ENCODE peak calls at places on chromosomes 11 and 22, in nine cellular contexts. H is lower leg skin; J is cardiac muscle cell; I is GM23338; F is K562; W is T-helper 2 cell; E is omental fat pad; Z is NCI-H460; Q is stimulated activated CD8-positive, alpha-beta memory T cell treated with anti-CD3 and anti-CD28 coated beads, Interleukin-12 subunit alpha, Interleukin-12 subunit beta, amount 100 ng/mL, for 4 hours. K is an unnamed sample.

GRCh38 chr22:47372111-47372581 is 609.7 kb downstream of the TBC1D22A start:
- DNase-seq in H (peak), J (no peak), I (no peak), F (no peak), W (no peak), E (no peak), Z (no peak), Q (no peak), K (no peak)

GRCh38 chr11:8768625-8769333 is 86.2 kb downstream of the RPL27A start:
- DNase-seq in H (peak), J (peak), I (no peak), F (peak), W (no peak), E (no peak), Z (no peak), Q (no peak), K (no peak)

GRCh38 chr11:66115638-66116410 is 45.8 kb downstream of the PACS1 start:
- DNase-seq in H (peak), J (peak), I (no peak), F (no peak), W (no peak), E (no peak), Z (no peak), Q (no peak), K (no peak)

GRCh38 chr11:102157219-102157618 is 47.0 kb downstream of the YAP1 start:
- DNase-seq in H (no peak), J (peak), I (no peak), F (no peak), W (no peak), E (no peak), Z (no peak), Q (no peak), K (no peak)

GRCh38 chr11:66230171-66230570 is 38.3 kb upstream of the RAB1B start:
- DNase-seq in H (no peak), J (no peak), I (no peak), F (no peak), W (no peak), E (no peak), Z (no peak), Q (no peak), K (no peak)

GRCh38 chr11:83194284-83195175 is 1.0 kb downstream of the ANKRD42 start:
- DNase-seq in H (peak), J (peak), I (peak), F (peak), W (peak), E (peak), Z (no peak), Q (peak), K (peak)

GRCh38 chr11:31102875-31103274 is 266.7 kb downstream of the DCDC1 start:
- DNase-seq in H (no peak), J (no peak), I (no peak), F (no peak), W (no peak), E (no peak), Z (no peak), Q (no peak), K (no peak)

GRCh38 chr11:125141686-125142535 is 22.6 kb upstream of the PKNOX2 start:
- DNase-seq in H (no peak), J (peak), I (peak), F (peak), W (peak), E (peak), Z (no peak), Q (peak), K (no peak)

GRCh38 chr11:69101100-69101791 is 52.5 kb downstream of the TPCN2 start:
- DNase-seq in H (peak), J (peak), I (peak), F (peak), W (peak), E (no peak), Z (peak), Q (peak), K (no peak)

GRCh38 chr11:64088159-64089026 is 52.7 kb downstream of the FLRT1 start:
- DNase-seq in H (no peak), J (no peak), I (peak), F (no peak), W (no peak), E (no peak), Z (no peak), Q (no peak), K (no peak)

GRCh38 chr11:44094260-44094868 is 1.1 kb upstream of the EXT2 start:
- DNase-seq in H (peak), J (peak), I (peak), F (peak), W (peak), E (peak), Z (peak), Q (peak), K (no peak)

GRCh38 chr22:49962012-49962750 is 1.6 kb downstream of the PIM3 start:
- DNase-seq in H (peak), J (peak), I (peak), F (peak), W (peak), E (peak), Z (peak), Q (peak), K (peak)

GRCh38 chr11:19679952-19680823 is 32.4 kb upstream of the NAV2 start:
- DNase-seq in H (peak), J (peak), I (peak), F (no peak), W (no peak), E (peak), Z (peak), Q (no peak), K (peak)

GRCh38 chr11:86941871-86942208 is 13.4 kb downstream of the FZD4 start:
- DNase-seq in H (no peak), J (no peak), I (no peak), F (no peak), W (no peak), E (no peak), Z (no peak), Q (no peak), K (no peak)

GRCh38 chr11:100105605-100106358 is 581.3 kb upstream of the ARHGAP42 start:
- DNase-seq in H (no peak), J (no peak), I (no peak), F (no peak), W (no peak), E (no peak), Z (no peak), Q (no peak), K (no peak)

GRCh38 chr22:43955883-43956286 is 643 bp downstream of the SAMM50 start:
- DNase-seq in H (no peak), J (peak), I (peak), F (no peak), W (no peak), E (no peak), Z (no peak), Q (no peak), K (no peak)

GRCh38 chr11:614091-614582 is 1.6 kb downstream of the IRF7 start:
- DNase-seq in H (peak), J (no peak), I (no peak), F (no peak), W (no peak), E (no peak), Z (no peak), Q (no peak), K (no peak)

GRCh38 chr11:15806217-15806616 is 550.1 kb downstream of the SOX6 start:
- DNase-seq in H (no peak), J (no peak), I (no peak), F (no peak), W (no peak), E (no peak), Z (no peak), Q (no peak), K (peak)

GRCh38 chr11:45949992-45950407 is 27.5 kb downstream of the LARGE2 start:
- DNase-seq in H (no peak), J (no peak), I (no peak), F (no peak), W (no peak), E (no peak), Z (no peak), Q (no peak), K (peak)

GRCh38 chr22:41888638-41889200 is 26.2 kb downstream of the SHISA8 start:
- DNase-seq in H (no peak), J (no peak), I (no peak), F (no peak), W (no peak), E (no peak), Z (no peak), Q (no peak), K (no peak)

GRCh38 chr11:92886243-92886905 is 83.1 kb upstream of the MTNR1B start:
- DNase-seq in H (no peak), J (peak), I (peak), F (peak), W (no peak), E (no peak), Z (peak), Q (no peak), K (no peak)

GRCh38 chr11:2655834-2656622 is 43.8 kb downstream of the KCNQ1OT1 start:
- DNase-seq in H (no peak), J (peak), I (no peak), F (no peak), W (no peak), E (no peak), Z (no peak), Q (no peak), K (peak)

GRCh38 chr11:12289667-12290476 is 87.5 kb upstream of the PARVA start:
- DNase-seq in H (peak), J (no peak), I (no peak), F (peak), W (no peak), E (no peak), Z (no peak), Q (no peak), K (peak)

GRCh38 chr22:24996420-24996952 is 44.0 kb downstream of the KIAA1671 start:
- DNase-seq in H (no peak), J (peak), I (peak), F (no peak), W (no peak), E (no peak), Z (peak), Q (no peak), K (no peak)

GRCh38 chr11:47918882-47919495 is 61.4 kb upstream of the PTPRJ start:
- DNase-seq in H (no peak), J (peak), I (no peak), F (no peak), W (no peak), E (no peak), Z (no peak), Q (no peak), K (no peak)

GRCh38 chr11:119729581-119730346 is 764 bp upstream of the NECTIN1 start:
- DNase-seq in H (peak), J (peak), I (peak), F (no peak), W (no peak), E (no peak), Z (no peak), Q (no peak), K (no peak)

GRCh38 chr22:21457023-21457787 is 10.0 kb upstream of the TMEM191C start:
- DNase-seq in H (peak), J (no peak), I (no peak), F (no peak), W (no peak), E (no peak), Z (no peak), Q (no peak), K (no peak)

GRCh38 chr11:13249992-13250391 is 27.6 kb upstream of the BMAL1 start:
- DNase-seq in H (no peak), J (peak), I (peak), F (no peak), W (no peak), E (no peak), Z (no peak), Q (no peak), K (no peak)

GRCh38 chr11:12526789-12527188 is 147.4 kb upstream of the TEAD1 start:
- DNase-seq in H (no peak), J (peak), I (no peak), F (no peak), W (no peak), E (no peak), Z (no peak), Q (no peak), K (no peak)

K was measured in esophagus muscularis mucosa.